ENCODE peak calls at places on chromosomes 16 and 17, in eight cellular contexts. S, G, W, R, T, Z, C and O are unnamed samples.

GRCh38 chr17:31733326-31733725 is 125.7 kb downstream of the COPRS start:
- DNase-seq in S (no peak), G (no peak), W (no peak), R (no peak), T (no peak), Z (peak), C (no peak), O (no peak)

GRCh38 chr16:67504190-67505021 is 21.1 kb upstream of the AGRP start:
- DNase-seq in S (peak), G (no peak), W (no peak), R (no peak), T (no peak), Z (no peak), C (no peak), O (peak)

GRCh38 chr16:23359092-23359760 is 57.1 kb downstream of the SCNN1B start:
- DNase-seq in S (no peak), G (no peak), W (no peak), R (no peak), T (no peak), Z (no peak), C (no peak), O (no peak)

GRCh38 chr17:21551081-21551881 is 141.0 kb upstream of the KCNJ18 start:
- DNase-seq in S (peak), G (peak), W (peak), R (peak), T (peak), Z (peak), C (peak), O (peak)

GRCh38 chr16:47081113-47081512 is 62.6 kb downstream of the NETO2 start:
- DNase-seq in S (no peak), G (no peak), W (no peak), R (no peak), T (no peak), Z (no peak), C (no peak), O (no peak)

GRCh38 chr16:51822471-51822870 is 671.4 kb upstream of the SALL1 start:
- DNase-seq in S (no peak), G (no peak), W (no peak), R (no peak), T (no peak), Z (no peak), C (no peak), O (no peak)

GRCh38 chr16:78705694-78706093 is 606.2 kb downstream of the WWOX start:
- DNase-seq in S (no peak), G (peak), W (no peak), R (no peak), T (no peak), Z (no peak), C (no peak), O (no peak)

GRCh38 chr16:88779406-88780099 is 5.5 kb downstream of the PIEZO1 start:
- DNase-seq in S (peak), G (no peak), W (no peak), R (no peak), T (no peak), Z (no peak), C (no peak), O (no peak)

GRCh38 chr17:4833941-4834501 is 881 bp downstream of the MINK1 start:
- DNase-seq in S (no peak), G (no peak), W (no peak), R (no peak), T (no peak), Z (no peak), C (no peak), O (no peak)

GRCh38 chr17:77279448-77280303 is 138.9 kb downstream of the SEC14L1 start:
- DNase-seq in S (no peak), G (no peak), W (peak), R (no peak), T (no peak), Z (no peak), C (no peak), O (no peak)
- TF ChIP-seq CTCF in S (no peak), G (no peak), W (no peak), R (no peak), T (no peak), Z (no peak), C (no peak), O (no peak)

GRCh38 chr16:4425378-4426020 is at the start of gene DNAJA3:
- DNase-seq in S (peak), G (peak), W (peak), R (peak), T (peak), Z (peak), C (peak), O (peak)
- TF ChIP-seq POLR2A in S (peak), G (peak), W (no peak), R (no peak), T (peak), Z (peak), C (peak), O (no peak)

GRCh38 chr17:80755650-80756405 is 211.2 kb downstream of the RPTOR start:
- DNase-seq in S (no peak), G (no peak), W (no peak), R (no peak), T (no peak), Z (no peak), C (no peak), O (no peak)
- TF ChIP-seq CTCF in S (no peak), G (no peak), W (no peak), R (no peak), T (no peak), Z (no peak), C (no peak), O (no peak)

GRCh38 chr16:66155933-66156332 is 210.6 kb upstream of the CDH5 start:
- DNase-seq in S (no peak), G (no peak), W (no peak), R (no peak), T (no peak), Z (no peak), C (no peak), O (no peak)
- TF ChIP-seq POLR2A in S (no peak), G (no peak), W (no peak), R (no peak), T (no peak), Z (no peak), C (no peak), O (no peak)

GRCh38 chr16:16096161-16096857 is 127.0 kb downstream of the ABCC6 start:
- DNase-seq in S (no peak), G (peak), W (no peak), R (no peak), T (no peak), Z (no peak), C (no peak), O (no peak)
- TF ChIP-seq CTCF in S (no peak), G (no peak), W (no peak), R (no peak), T (no peak), Z (no peak), C (no peak), O (no peak)

GRCh38 chr16:85433477-85433876 is 179.6 kb upstream of the GSE1 start:
- DNase-seq in S (no peak), G (no peak), W (no peak), R (no peak), T (no peak), Z (no peak), C (no peak), O (no peak)
- TF ChIP-seq POLR2A in S (no peak), G (no peak), W (peak), R (no peak), T (no peak), Z (no peak), C (no peak), O (no peak)

DNA sequence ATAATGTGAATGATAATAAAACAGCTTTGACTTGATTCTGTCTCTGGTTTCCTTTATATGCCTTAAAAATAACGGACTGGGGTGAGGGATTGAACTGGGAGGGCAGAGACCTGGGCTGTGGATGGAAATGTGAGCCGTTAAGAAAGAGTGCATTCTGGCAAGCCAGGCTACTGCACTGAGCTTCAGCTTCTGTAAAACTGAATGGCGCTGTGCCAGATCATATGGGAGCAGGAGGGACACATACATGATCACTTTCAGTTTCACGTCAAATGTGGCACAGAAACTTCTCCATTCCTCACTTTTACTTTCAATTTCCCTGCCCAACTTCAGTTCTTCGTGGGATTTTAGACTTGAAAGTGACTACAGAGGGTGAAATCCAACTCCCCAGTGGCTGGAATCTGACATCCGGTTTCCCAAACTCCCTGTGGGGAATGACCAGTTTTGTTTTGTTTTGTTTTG is 1.1 kb downstream of the MT2A start:
- DNase-seq in S (no peak), G (peak), W (peak), R (no peak), T (peak), Z (peak), C (peak), O (peak)
- TF ChIP-seq CTCF in S (peak), G (no peak), W (no peak), R (no peak), T (peak), Z (no peak), C (no peak), O (no peak)

GRCh38 chr17:9240659-9241370 is 219.5 kb downstream of the NTN1 start:
- DNase-seq in S (peak), G (no peak), W (peak), R (peak), T (peak), Z (peak), C (peak), O (peak)
- TF ChIP-seq POLR2A in S (no peak), G (no peak), W (no peak), R (no peak), T (no peak), Z (no peak), C (no peak), O (no peak)